ENCODE peak calls at places on chromosomes 4 and X, in eight cellular contexts. J is CD8-positive, alpha-beta memory T cell; H is cardiac muscle cell; B is hepatocyte; K is neuronal stem cell; O is PC-3; M is neural progenitor cell; C is AG04450. X is an unnamed sample.
A peak's percentile ranks its signal among the peaks of the same experiment; 100 is the strongest.

GRCh38 chr4:77308843-77309242 is 151.8 kb downstream of the CCNG2 start:
- DNase-seq in J (no peak), H (peak; percentile 54), B (peak; percentile 30), K (peak; percentile 9), O (peak; percentile 67), M (peak; percentile 54), C (peak; percentile 1), X (no peak)

GRCh38 chr4:149441338-149441737 is 374.3 kb downstream of the IQCM start:
- DNase-seq in J (no peak), H (peak; percentile 11), B (no peak), K (no peak), O (peak; percentile 40), M (no peak), C (no peak), X (no peak)

GRCh38 chrX:47723689-47724088 is 64.7 kb upstream of the UXT start:
- DNase-seq in J (no peak), H (no peak), B (no peak), K (no peak), O (no peak), M (peak; percentile 15), C (no peak), X (no peak)

GRCh38 chr4:72969957-72970356 is 99.6 kb downstream of the COX18 start:
- DNase-seq in J (no peak), H (peak; percentile 39), B (peak; percentile 21), K (peak; percentile 40), O (no peak), M (peak; percentile 66), C (peak; percentile 1), X (no peak)

GRCh38 chr4:23423540-23423939 is 466.3 kb downstream of the PPARGC1A start:
- DNase-seq in J (no peak), H (no peak), B (no peak), K (no peak), O (no peak), M (no peak), C (no peak), X (no peak)

GRCh38 chr4:82287720-82288119 is 86.1 kb downstream of the HNRNPD start:
- DNase-seq in J (no peak), H (no peak), B (peak; percentile 37), K (no peak), O (peak; percentile 20), M (no peak), C (no peak), X (no peak)

GRCh38 chr4:53702334-53703266 is 111.3 kb upstream of the LNX1 start:
- DNase-seq in J (no peak), H (peak; percentile 95), B (peak; percentile 68), K (no peak), O (peak; percentile 86), M (peak; percentile 50), C (no peak), X (peak; percentile 81)

GRCh38 chrX:118644378-118644777 is 83.0 kb upstream of the IL13RA1 start:
- DNase-seq in J (no peak), H (peak; percentile 51), B (peak; percentile 29), K (no peak), O (peak; percentile 60), M (no peak), C (no peak), X (no peak)

GRCh38 chrX:120604359-120604782 is 470 bp downstream of the MCTS1 start:
- DNase-seq in J (peak; percentile 51), H (peak; percentile 72), B (peak; percentile 41), K (no peak), O (peak; percentile 37), M (peak; percentile 17), C (no peak), X (peak; percentile 59)

DNA sequence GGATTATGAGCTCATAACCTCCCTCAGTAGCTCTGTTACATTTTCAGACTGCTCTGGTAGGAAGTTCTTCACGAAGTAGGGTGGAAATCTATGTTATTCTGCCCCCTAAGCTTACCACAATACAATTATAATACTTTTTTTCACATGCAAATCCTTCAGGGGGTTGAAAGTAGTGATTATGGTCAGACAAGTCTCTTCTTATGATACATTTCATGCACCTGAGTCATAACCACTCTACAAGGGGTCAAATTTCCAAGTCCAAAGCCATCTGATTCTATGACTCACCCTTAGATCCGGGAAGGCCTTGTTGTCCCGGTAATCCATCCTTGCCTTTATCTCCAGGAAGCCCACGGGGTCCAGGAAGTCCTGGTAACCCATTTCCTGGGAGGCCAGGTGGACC is 95.2 kb downstream of the ATG4A start:
- DNase-seq in J (no peak), H (peak; percentile 60), B (peak; percentile 16), K (no peak), O (peak; percentile 86), M (no peak), C (peak; percentile 45), X (no peak)
- H3K27me3 ChIP-seq in J (no peaks in the 10 kb centered on the region), H (no peaks in the 10 kb centered on the region), B (no peaks in the 10 kb centered on the region), K (no peaks in the 10 kb centered on the region), O (no peaks in the 10 kb centered on the region), M (no peaks in the 10 kb centered on the region), C (no peaks in the 10 kb centered on the region), X (peaks cover 8% of the 10 kb centered on the region)

DNA sequence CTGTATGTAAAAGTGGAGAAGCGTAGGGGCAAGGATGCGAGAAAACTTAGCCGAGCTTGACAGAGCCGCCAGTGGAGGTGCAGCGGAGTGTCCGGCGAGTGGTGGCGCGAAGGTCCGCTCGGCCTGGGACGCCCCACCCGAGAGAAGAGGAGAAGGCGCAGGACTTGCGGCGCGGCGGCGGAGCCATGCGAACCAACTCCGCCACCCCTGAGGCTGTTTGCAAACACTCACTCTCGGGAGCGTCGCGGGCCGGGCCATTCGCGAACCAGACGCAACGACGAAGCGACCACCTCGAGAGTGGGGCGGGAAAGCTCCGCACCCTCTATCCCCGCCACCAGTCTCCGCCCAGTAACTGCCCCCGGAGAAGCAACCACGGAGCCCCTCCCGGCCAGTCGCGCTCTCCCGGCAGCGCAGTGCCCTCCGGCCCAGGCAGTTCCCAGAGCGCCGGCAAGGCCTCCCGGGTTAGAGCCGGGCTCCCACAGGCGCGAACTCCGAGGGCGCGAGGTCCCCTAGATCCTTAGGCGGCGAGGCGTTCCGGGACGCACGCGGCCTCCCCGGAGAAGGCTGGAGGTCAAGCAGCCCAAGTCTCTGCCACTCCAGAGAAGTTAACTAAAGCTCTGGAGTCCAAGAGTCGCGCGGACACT is 2.2 kb upstream of the MAB21L2 start:
- DNase-seq in J (no peak), H (peak; percentile 46), B (peak; percentile 46), K (peak; percentile 62), O (no peak), M (peak; percentile 75), C (no peak), X (peak; percentile 65)
- H3K4me3 ChIP-seq in J (no peak overlapping the region), H (peak overlapping the region; percentile 21), B (peak overlapping the region; percentile 13), K (peak overlapping the region; percentile 56), O (no peak overlapping the region), M (peak overlapping the region; percentile 75), C (peak overlapping the region; percentile 60), X (peak overlapping the region; percentile 13)

GRCh38 chrX:153064061-153064460 is 7.8 kb downstream of the PNMA3 start:
- DNase-seq in J (no peak), H (no peak), B (no peak), K (no peak), O (no peak), M (no peak), C (no peak), X (no peak)

GRCh38 chrX:153063315-153063714 is 7.0 kb downstream of the PNMA3 start:
- DNase-seq in J (no peak), H (peak; percentile 36), B (no peak), K (no peak), O (no peak), M (no peak), C (no peak), X (no peak)

GRCh38 chrX:153060095-153060445 is 3.8 kb downstream of the PNMA3 start:
- DNase-seq in J (no peak), H (no peak), B (no peak), K (no peak), O (no peak), M (no peak), C (no peak), X (no peak)

GRCh38 chrX:153059191-153060094 is 3.2 kb downstream of the PNMA3 start:
- DNase-seq in J (no peak), H (no peak), B (no peak), K (no peak), O (no peak), M (no peak), C (no peak), X (no peak)

DNA sequence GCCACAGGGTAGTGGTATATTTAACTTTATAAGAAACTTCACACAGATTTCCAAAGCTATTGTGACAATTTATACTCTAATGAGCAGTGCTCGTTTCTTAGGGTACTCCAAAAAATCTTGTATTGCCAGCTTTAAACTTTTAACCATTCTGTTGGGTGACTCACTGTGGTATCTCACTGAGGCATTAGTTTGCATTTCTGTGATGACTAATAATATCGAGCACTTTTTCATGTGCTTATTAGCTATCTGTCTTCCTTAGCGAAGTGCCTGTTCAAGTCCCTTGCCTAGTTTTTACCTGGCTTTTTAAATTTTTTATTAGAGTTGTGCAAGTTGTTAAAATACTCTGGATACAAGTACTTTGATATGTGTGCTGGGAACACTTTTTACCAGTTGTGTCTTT is 5.5 kb downstream of the PNMA3 start:
- DNase-seq in J (no peak), H (peak; percentile 32), B (no peak), K (no peak), O (peak; percentile 71), M (no peak), C (no peak), X (no peak)
- H3K9me3 ChIP-seq in J (no peaks in the 10 kb centered on the region), H (no peaks in the 10 kb centered on the region), B (no peaks in the 10 kb centered on the region), K (no peaks in the 10 kb centered on the region), O (no peaks in the 10 kb centered on the region), M (no peaks in the 10 kb centered on the region), C (no peaks in the 10 kb centered on the region), X (no peaks in the 10 kb centered on the region)

GRCh38 chr4:61041527-61041926 is 158.6 kb upstream of the ADGRL3 start:
- DNase-seq in J (no peak), H (no peak), B (no peak), K (no peak), O (no peak), M (no peak), C (no peak), X (no peak)
- H3K27me3 ChIP-seq in J (no peaks in the 10 kb centered on the region), H (no peaks in the 10 kb centered on the region), B (no peaks in the 10 kb centered on the region), K (no peaks in the 10 kb centered on the region), O (no peaks in the 10 kb centered on the region), M (no peaks in the 10 kb centered on the region), C (no peaks in the 10 kb centered on the region), X (no peaks in the 10 kb centered on the region)

DNA sequence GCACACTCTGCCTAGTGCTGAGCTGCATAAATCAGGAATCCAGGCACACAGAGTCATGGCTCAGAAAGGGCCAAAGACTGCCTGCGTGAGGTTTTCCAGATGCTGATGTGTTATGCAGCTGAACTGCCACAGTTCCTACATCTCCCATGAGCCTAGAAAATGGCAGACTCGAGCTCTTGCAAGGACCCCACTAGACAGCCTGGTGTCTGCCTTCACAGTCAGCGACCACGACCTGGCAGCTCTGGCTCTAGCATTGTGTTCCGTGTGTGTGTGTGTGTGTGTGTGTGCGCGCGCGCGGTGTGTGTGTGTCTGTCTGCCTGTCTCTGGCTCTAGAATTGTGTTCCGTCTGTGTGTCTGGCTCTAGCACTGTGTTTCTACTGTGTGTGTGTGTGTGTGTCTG is 203.6 kb upstream of the AGTR2 start:
- DNase-seq in J (no peak), H (peak; percentile 19), B (no peak), K (no peak), O (no peak), M (peak; percentile 22), C (no peak), X (no peak)
- H3K4me3 ChIP-seq in J (no peak overlapping the region), H (no peak overlapping the region), B (no peak overlapping the region), K (no peak overlapping the region), O (no peak overlapping the region), M (peak overlapping the region; percentile 15), C (no peak overlapping the region), X (no peak overlapping the region)

X was measured in adrenal gland.